ENCODE peak calls at places on chromosomes 5 and 9, in seven cellular contexts. R, Z, D, S, I, X and W are unnamed samples.

GRCh38 chr5:14581891-14582796 is 552 bp downstream of the OTULINL start:
- DNase-seq in S (peak; percentile 73), Z (peak; percentile 84), D (no peak), R (peak; percentile 72), I (no peak), X (peak; percentile 53), W (no peak)

GRCh38 chr5:159826351-159827222 is 89.7 kb upstream of the ADRA1B start:
- DNase-seq in I (peak; percentile 81), X (peak; percentile 78), Z (peak; percentile 33), D (no peak), S (peak; percentile 10), R (peak; percentile 40), W (no peak)

GRCh38 chr9:36956908-36957307 is 77.2 kb downstream of the PAX5 start:
- DNase-seq in I (no peak), Z (peak; percentile 50), R (peak; percentile 79), X (no peak), D (no peak), S (no peak), W (no peak)

GRCh38 chr9:130330202-130330601 is 64.6 kb downstream of the HMCN2 start:
- DNase-seq in Z (no peak), X (no peak), R (no peak), S (no peak), D (no peak), I (no peak), W (no peak)

GRCh38 chr5:11655681-11656080 is 248.6 kb downstream of the CTNND2 start:
- DNase-seq in R (no peak), Z (no peak), D (no peak), I (no peak), S (no peak), X (no peak), W (no peak)

GRCh38 chr5:125786021-125786420 is 637.2 kb upstream of the GRAMD2B start:
- DNase-seq in D (no peak), Z (peak; percentile 17), S (no peak), I (no peak), R (no peak), X (no peak), W (no peak)

GRCh38 chr5:149656576-149657182 is 73.4 kb upstream of the PPARGC1B start:
- DNase-seq in D (peak; percentile 56), S (peak; percentile 89), X (no peak), Z (peak; percentile 82), I (no peak), R (peak; percentile 84), W (peak; percentile 27)

GRCh38 chr9:108673386-108673785 is 182.4 kb downstream of the ACTL7B start:
- DNase-seq in S (no peak), D (no peak), Z (no peak), I (no peak), R (no peak), X (no peak), W (no peak)

GRCh38 chr5:41325074-41325473 is 111.7 kb upstream of the C6 start:
- DNase-seq in X (no peak), D (no peak), Z (no peak), I (no peak), S (no peak), R (no peak), W (no peak)

GRCh38 chr9:128729766-128730517 is 6.0 kb upstream of the ZDHHC12 start:
- DNase-seq in S (no peak), D (no peak), I (no peak), R (no peak), X (no peak), Z (no peak), W (no peak)

GRCh38 chr5:159581502-159582249 is 251.4 kb upstream of the IL12B start:
- DNase-seq in X (peak; percentile 34), Z (peak; percentile 81), R (no peak), S (no peak), I (peak; percentile 45), D (no peak), W (no peak)

GRCh38 chr5:34926318-34926888 is 3.0 kb upstream of the DNAJC21 start:
- DNase-seq in X (no peak), I (no peak), Z (no peak), R (no peak), S (no peak), D (no peak), W (no peak)

GRCh38 chr9:4127873-4128272 is 172.0 kb downstream of the GLIS3 start:
- DNase-seq in Z (no peak), R (no peak), I (no peak), D (no peak), S (no peak), X (no peak), W (no peak)

GRCh38 chr5:14842117-14842516 is 29.5 kb downstream of the ANKH start:
- DNase-seq in X (no peak), Z (no peak), D (no peak), S (no peak), R (no peak), I (no peak), W (no peak)

GRCh38 chr9:38380872-38381534 is 11.5 kb upstream of the ALDH1B1 start:
- DNase-seq in X (no peak), Z (peak; percentile 93), S (no peak), D (peak; percentile 29), I (no peak), R (no peak), W (peak; percentile 32)

GRCh38 chr9:109901191-109901590 is 121.2 kb downstream of the PALM2AKAP2 start:
- DNase-seq in X (peak; percentile 92), S (no peak), R (no peak), D (no peak), Z (no peak), I (peak; percentile 74), W (no peak)

GRCh38 chr9:75200892-75201470 is 112.7 kb downstream of the OSTF1 start:
- DNase-seq in Z (peak; percentile 55), I (peak; percentile 49), X (peak; percentile 46), D (no peak), S (peak; percentile 90), R (no peak), W (peak; percentile 41)

GRCh38 chr5:139833525-139833924 is 37.9 kb downstream of the PSD2 start:
- DNase-seq in I (no peak), X (no peak), S (no peak), Z (no peak), R (no peak), D (no peak), W (no peak)

GRCh38 chr5:92559331-92559730 is 1021.7 kb downstream of the NR2F1-AS1 start:
- DNase-seq in R (no peak), Z (no peak), X (no peak), D (no peak), S (no peak), I (no peak), W (no peak)

GRCh38 chr5:92559743-92560142 is 1021.3 kb downstream of the NR2F1-AS1 start:
- DNase-seq in I (peak; percentile 36), S (no peak), R (no peak), X (peak; percentile 35), D (no peak), Z (peak; percentile 39), W (no peak)

GRCh38 chr5:92562065-92562464 is 1019.0 kb downstream of the NR2F1-AS1 start:
- DNase-seq in D (no peak), S (no peak), Z (no peak), R (no peak), X (no peak), I (peak; percentile 19), W (no peak)

GRCh38 chr5:92560698-92561361 is 1020.2 kb downstream of the NR2F1-AS1 start:
- DNase-seq in R (no peak), S (peak; percentile 37), D (peak; percentile 38), X (peak; percentile 80), Z (peak; percentile 94), I (peak; percentile 59), W (no peak)

DNA sequence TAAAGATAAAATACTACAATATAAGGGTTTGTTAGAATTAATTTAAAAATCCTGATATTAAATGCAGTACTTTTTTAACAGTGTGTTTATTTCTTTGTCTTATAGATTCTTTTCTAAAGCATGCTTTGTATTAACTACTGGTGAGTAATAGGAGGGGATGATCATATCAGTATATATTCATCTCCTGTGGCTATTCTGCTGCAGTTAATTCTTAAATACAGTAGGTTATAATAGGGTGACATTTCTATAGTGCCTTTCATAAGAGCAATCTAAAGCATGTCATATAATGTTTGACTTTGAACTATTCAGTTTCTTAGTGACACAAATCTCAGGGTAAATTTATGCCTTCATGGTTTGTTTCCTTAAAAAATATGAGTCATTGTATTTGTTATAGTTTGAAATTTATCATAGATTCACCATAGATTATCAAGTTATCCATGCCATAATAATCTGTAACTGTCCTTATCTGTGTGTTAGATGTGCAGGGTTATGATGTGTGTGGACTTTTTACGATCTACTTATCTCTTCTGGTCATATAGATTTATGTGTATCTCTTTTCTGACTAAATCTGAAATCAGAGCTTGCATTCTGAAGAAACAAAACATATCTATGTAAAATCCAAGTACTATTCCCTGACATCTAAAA is 1019.5 kb downstream of the NR2F1-AS1 start:
- DNase-seq in D (no peak), X (peak; percentile 41), I (peak; percentile 30), R (no peak), S (no peak), Z (no peak), W (no peak)
- H3K18ac ChIP-seq in D (no peak overlapping the region), X (no peak overlapping the region), I (peak overlapping the region; percentile 95), R (no peak overlapping the region), S (no peak overlapping the region), Z (no peak overlapping the region), W (no peak overlapping the region)

GRCh38 chr5:56306433-56307150 is 73.5 kb upstream of the ANKRD55 start:
- DNase-seq in R (no peak), S (no peak), X (no peak), D (no peak), I (no peak), Z (no peak), W (no peak)
- H2BK5ac ChIP-seq in R (no peak overlapping the region), S (no peak overlapping the region), X (no peak overlapping the region), D (no peak overlapping the region), I (no peak overlapping the region), Z (no peak overlapping the region), W (no peak overlapping the region)

DNA sequence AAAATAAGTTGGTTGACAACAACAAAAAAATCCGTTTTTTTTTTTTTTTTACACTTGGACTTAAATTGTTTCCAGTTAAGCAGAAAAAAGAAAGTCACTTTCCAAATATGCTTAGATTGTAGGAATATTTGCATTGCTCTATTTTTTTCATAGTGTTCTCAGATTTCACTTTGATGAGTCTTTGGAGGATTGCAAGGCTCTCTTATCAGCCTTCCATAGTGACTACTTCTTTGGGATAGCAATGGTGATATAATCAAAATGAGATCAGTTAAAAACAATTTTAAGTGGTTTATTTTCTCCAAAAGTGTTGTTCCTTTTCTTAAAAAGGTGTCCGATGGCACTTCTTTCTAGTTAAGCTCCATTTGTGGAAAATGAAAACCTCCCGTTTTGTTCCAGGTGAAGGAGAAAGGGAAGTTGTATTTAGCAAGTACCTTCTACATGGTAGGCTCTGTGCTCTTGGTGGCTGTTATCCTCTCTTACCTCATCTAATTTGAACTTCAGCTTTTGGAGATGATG is 3.9 kb downstream of the RASGRF2 start:
- DNase-seq in X (peak; percentile 60), S (peak; percentile 87), R (no peak), I (peak; percentile 82), Z (no peak), D (no peak), W (no peak)
- H3K27ac ChIP-seq in X (no peak overlapping the region), S (no peak overlapping the region), R (no peak overlapping the region), I (peak overlapping the region; percentile 82), Z (peak overlapping the region; percentile 17), D (no peak overlapping the region), W (no peak overlapping the region)

GRCh38 chr5:90263102-90263501 is 146.5 kb downstream of the CETN3 start:
- DNase-seq in S (no peak), X (no peak), I (no peak), R (no peak), D (no peak), Z (no peak), W (no peak)

GRCh38 chr5:90264930-90265857 is 144.4 kb downstream of the CETN3 start:
- DNase-seq in I (peak; percentile 61), S (peak; percentile 81), R (peak; percentile 52), X (peak; percentile 72), D (peak; percentile 25), Z (peak; percentile 69), W (peak; percentile 49)
- H3K18ac ChIP-seq in I (no peak overlapping the region), S (no peak overlapping the region), R (no peak overlapping the region), X (no peak overlapping the region), D (no peak overlapping the region), Z (no peak overlapping the region), W (no peak overlapping the region)